ENCODE peak calls at places on chromosome 4, in eight cellular contexts. K, J, G, X, O, T, M and D are unnamed samples.

GRCh38 chr4:165651901-165652300 is 221.1 kb upstream of the TLL1 start:
- DNase-seq in T (no peak), M (no peak), K (no peak), X (no peak), O (no peak), G (no peak), J (no peak), D (no peak)

GRCh38 chr4:145061325-145061920 is 36.6 kb downstream of the ANAPC10 start:
- DNase-seq in G (no peak), K (peak; percentile 16), T (peak; percentile 61), J (peak; percentile 35), X (no peak), M (no peak), O (peak; percentile 67), D (no peak)

GRCh38 chr4:152209772-152210493 is 326.0 kb downstream of the FBXW7 start:
- DNase-seq in K (no peak), J (no peak), O (no peak), X (no peak), G (no peak), T (no peak), M (no peak), D (no peak)

GRCh38 chr4:132180020-132180427 is 969.1 kb upstream of the PCDH10 start:
- DNase-seq in O (peak; percentile 80), J (peak; percentile 79), M (no peak), K (no peak), G (peak; percentile 35), T (no peak), X (no peak), D (no peak)

GRCh38 chr4:151165205-151166000 is 66.0 kb downstream of the RPS3A start:
- DNase-seq in J (no peak), G (no peak), T (no peak), K (no peak), M (no peak), O (no peak), X (no peak), D (no peak)

GRCh38 chr4:24419147-24420034 is 165.0 kb downstream of the DHX15 start:
- DNase-seq in M (peak; percentile 78), J (peak; percentile 50), K (peak; percentile 80), G (peak; percentile 60), T (peak; percentile 93), X (peak; percentile 83), O (peak; percentile 69), D (no peak)

GRCh38 chr4:23006756-23007155 is 314.0 kb downstream of the GBA3 start:
- DNase-seq in O (peak; percentile 10), M (no peak), J (peak; percentile 9), G (no peak), T (no peak), K (no peak), X (no peak), D (no peak)

GRCh38 chr4:88841635-88842034 is 144.0 kb upstream of the NAP1L5 start:
- DNase-seq in M (no peak), K (no peak), T (no peak), G (no peak), O (peak; percentile 65), J (no peak), X (no peak), D (no peak)

GRCh38 chr4:112144546-112145325 is 518 bp upstream of the FAM241A start:
- DNase-seq in G (no peak), X (peak; percentile 26), O (no peak), K (no peak), J (no peak), T (no peak), M (no peak), D (no peak)

GRCh38 chr4:144899393-144899792 is 198.6 kb downstream of the ANAPC10 start:
- DNase-seq in X (no peak), J (no peak), O (no peak), K (no peak), T (no peak), M (no peak), G (no peak), D (no peak)

GRCh38 chr4:6727943-6728250 is 11.9 kb downstream of the BLOC1S4 start:
- DNase-seq in K (no peak), G (no peak), O (no peak), X (no peak), T (no peak), J (no peak), M (no peak), D (no peak)

GRCh38 chr4:86247906-86248305 is 111.9 kb downstream of the MAPK10 start:
- DNase-seq in K (no peak), J (no peak), X (no peak), O (no peak), M (no peak), G (no peak), T (no peak), D (no peak)

GRCh38 chr4:118849867-118850812 is 14.2 kb upstream of the SEC24D start:
- DNase-seq in M (no peak), G (peak; percentile 40), X (no peak), J (peak; percentile 54), T (peak; percentile 91), O (peak; percentile 14), K (no peak), D (no peak)

GRCh38 chr4:153020460-153020859 is 84.3 kb downstream of the FHDC1 start:
- DNase-seq in J (no peak), M (no peak), K (no peak), T (no peak), O (no peak), X (no peak), G (no peak), D (no peak)

GRCh38 chr4:5753766-5754528 is 42.9 kb downstream of the EVC start:
- DNase-seq in K (peak; percentile 94), J (peak; percentile 57), T (no peak), O (peak; percentile 97), M (no peak), G (peak; percentile 70), X (no peak), D (no peak)

GRCh38 chr4:107050525-107051135 is 14.5 kb upstream of the DKK2 start:
- DNase-seq in T (peak; percentile 43), K (no peak), J (no peak), X (no peak), O (peak; percentile 10), G (no peak), M (no peak), D (no peak)

GRCh38 chr4:56323386-56323785 is 63.9 kb downstream of the AASDH start:
- DNase-seq in G (no peak), O (peak; percentile 4), X (no peak), K (no peak), M (no peak), J (no peak), T (no peak), D (no peak)

GRCh38 chr4:41216294-41217019 is 2.1 kb upstream of the APBB2 start:
- DNase-seq in G (peak; percentile 68), O (peak; percentile 57), X (peak; percentile 83), M (no peak), T (peak; percentile 87), K (peak; percentile 93), J (peak; percentile 75), D (no peak)

GRCh38 chr4:82643994-82644730 is 82.4 kb upstream of the TMEM150C start:
- DNase-seq in J (peak; percentile 65), T (no peak), M (no peak), O (peak; percentile 58), X (no peak), K (peak; percentile 39), G (no peak), D (no peak)

GRCh38 chr4:4388836-4389575 is 2.1 kb downstream of the NSG1 start:
- DNase-seq in M (no peak), T (no peak), O (no peak), K (peak; percentile 46), G (no peak), J (no peak), X (no peak), D (no peak)

GRCh38 chr4:102429553-102429952 is 71.6 kb upstream of the NFKB1 start:
- DNase-seq in J (peak; percentile 95), T (no peak), M (no peak), K (no peak), X (no peak), G (peak; percentile 92), O (peak; percentile 75), D (no peak)

GRCh38 chr4:169201144-169202124 is 69.3 kb downstream of the SH3RF1 start:
- DNase-seq in G (no peak), K (no peak), M (no peak), O (no peak), J (no peak), T (no peak), X (peak; percentile 32), D (no peak)

GRCh38 chr4:1356181-1356998 is 9.4 kb downstream of the UVSSA start:
- DNase-seq in G (no peak), M (no peak), O (peak; percentile 32), J (peak; percentile 6), X (peak; percentile 80), K (no peak), T (peak; percentile 90), D (no peak)

GRCh38 chr4:123621072-123621705 is 224.6 kb downstream of the SPRY1 start:
- DNase-seq in O (no peak), T (no peak), K (no peak), G (no peak), J (peak; percentile 66), M (no peak), X (no peak), D (no peak)

GRCh38 chr4:8308856-8309771 is 39.6 kb downstream of the HTRA3 start:
- DNase-seq in G (no peak), M (peak; percentile 58), O (peak; percentile 44), X (peak; percentile 57), J (no peak), T (no peak), K (peak; percentile 74), D (no peak)
- TF ChIP-seq CTCF in G (no peak), M (no peak), O (no peak), X (no peak), J (no peak), T (peak; percentile 8), K (no peak), D (no peak)

DNA sequence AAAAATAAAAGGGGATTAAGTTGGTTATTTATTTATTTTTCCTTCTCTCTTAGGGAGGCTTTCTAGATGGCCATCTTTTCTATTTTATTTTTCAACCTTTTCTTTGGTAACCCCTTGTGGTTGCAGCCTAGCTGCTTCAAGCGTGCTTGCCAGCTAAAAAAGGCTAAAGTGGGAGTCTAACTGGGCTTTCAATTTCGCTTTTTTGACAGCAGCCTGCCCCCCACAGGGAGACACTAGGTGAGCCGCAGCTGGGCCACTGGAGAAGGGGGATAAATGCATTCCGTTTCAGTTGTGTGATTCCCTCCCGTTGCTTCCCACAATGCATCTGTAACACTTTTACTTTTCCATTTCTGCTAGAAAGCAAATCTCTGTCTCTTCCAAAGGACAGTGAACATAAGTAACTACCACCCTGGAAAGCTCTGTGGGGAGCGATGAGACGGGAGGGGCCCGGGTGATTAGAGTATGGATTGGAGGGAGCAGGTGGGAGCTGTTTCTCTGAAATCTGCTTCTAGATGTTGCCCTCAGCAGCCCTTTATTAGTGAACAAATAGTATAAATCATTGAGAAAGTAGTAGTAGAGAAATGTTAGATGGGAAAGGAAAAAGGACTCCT is 86.2 kb upstream of the RAPGEF2 start:
- DNase-seq in J (no peak), K (no peak), X (no peak), G (no peak), O (peak; percentile 22), T (peak; percentile 80), M (no peak), D (no peak)
- H3K4me1 ChIP-seq in J (peaks cover 11% of the 10 kb centered on the region), K (peaks cover 9% of the 10 kb centered on the region), X (no peaks in the 10 kb centered on the region), G (peaks cover 12% of the 10 kb centered on the region), O (peaks cover 2% of the 10 kb centered on the region), T (peaks cover 32% of the 10 kb centered on the region), M (no peaks in the 10 kb centered on the region), D (no peaks in the 10 kb centered on the region)

GRCh38 chr4:109215511-109215910 is 86.9 kb downstream of the COL25A1 start:
- DNase-seq in X (no peak), M (no peak), G (no peak), K (no peak), J (no peak), O (no peak), T (no peak), D (no peak)
- TF ChIP-seq CTCF in X (no peak), M (no peak), G (no peak), K (no peak), J (no peak), O (no peak), T (no peak), D (no peak)

GRCh38 chr4:40201898-40202297 is 5.1 kb downstream of the RHOH start:
- DNase-seq in O (no peak), K (no peak), G (no peak), X (no peak), J (no peak), M (no peak), T (no peak), D (no peak)
- H3K4me1 ChIP-seq in O (no peaks in the 10 kb centered on the region), K (no peaks in the 10 kb centered on the region), G (peaks cover 8% of the 10 kb centered on the region), X (no peaks in the 10 kb centered on the region), J (no peaks in the 10 kb centered on the region), M (no peaks in the 10 kb centered on the region), T (peaks cover 34% of the 10 kb centered on the region), D (no peaks in the 10 kb centered on the region)